ENCODE peak calls at places on chromosomes 16 and 17, in ten cellular contexts. P is endothelial cell; A is fibroblast of pulmonary artery; O is NCI-H460; Q is stimulated activated naive CD8-positive, alpha-beta T cell treated with anti-CD3 and anti-CD28 coated beads, Interleukin-15, Interleukin-2, amounts not matched to agents 100 U/mL and 50 U/mL, for 24 hours; V is Calu3; M is stimulated activated CD8-positive, alpha-beta memory T cell treated with anti-CD3 and anti-CD28 coated beads, Interleukin-4, amount 100 ng/mL, for 1 hour; E is neuronal stem cell; D is dermis microvascular lymphatic vessel endothelial cell; T is psoas muscle. I is an unnamed sample.

GRCh38 chr16:65480276-65480675 is 358.4 kb upstream of the CDH11 start:
- DNase-seq in O (no peak), M (no peak), P (no peak), A (no peak), V (no peak), Q (no peak), T (no peak), D (no peak), E (no peak), I (no peak)

GRCh38 chr17:63848834-63849689 is 6.6 kb upstream of the SMARCD2 start:
- DNase-seq in O (peak; percentile 91), Q (peak; percentile 98), E (peak; percentile 61), D (peak; percentile 88), M (peak; percentile 92), V (peak; percentile 92), T (peak; percentile 95), A (peak; percentile 95), P (peak; percentile 89), I (peak; percentile 95)

GRCh38 chr16:13896543-13897182 is 23.3 kb upstream of the ERCC4 start:
- DNase-seq in A (peak; percentile 8), D (no peak), M (no peak), T (no peak), V (peak; percentile 33), E (no peak), P (no peak), O (no peak), Q (no peak), I (no peak)

GRCh38 chr16:14151256-14152030 is 80.3 kb downstream of the MRTFB start:
- DNase-seq in M (no peak), P (no peak), O (no peak), Q (no peak), E (no peak), T (no peak), A (peak; percentile 47), V (no peak), D (no peak), I (peak; percentile 9)

GRCh38 chr17:45320349-45320930 is 3.6 kb upstream of the MAP3K14 start:
- DNase-seq in E (no peak), P (no peak), T (no peak), M (no peak), D (no peak), V (no peak), O (no peak), Q (no peak), A (no peak), I (no peak)

GRCh38 chr17:40727447-40728231 is 24.1 kb upstream of the KRT24 start:
- DNase-seq in E (no peak), P (no peak), Q (no peak), D (no peak), M (no peak), V (peak; percentile 56), T (no peak), A (peak; percentile 13), O (peak; percentile 58), I (no peak)

GRCh38 chr16:66656547-66656946 is 40.0 kb downstream of the CMTM4 start:
- DNase-seq in D (no peak), T (no peak), E (no peak), P (no peak), M (no peak), V (no peak), A (no peak), Q (no peak), O (no peak), I (no peak)

GRCh38 chr17:73401911-73402310 is 90.1 kb upstream of the CDC42EP4 start:
- DNase-seq in E (peak; percentile 24), A (peak; percentile 32), V (no peak), M (no peak), O (no peak), T (peak; percentile 53), D (peak; percentile 7), Q (no peak), P (peak; percentile 80), I (no peak)

GRCh38 chr17:1563786-1564613 is 1.4 kb upstream of the PITPNA start:
- DNase-seq in D (no peak), Q (no peak), P (no peak), O (no peak), V (no peak), T (no peak), A (no peak), E (no peak), M (no peak), I (no peak)

GRCh38 chr17:75869282-75870141 is 8.9 kb downstream of the TRIM47 start:
- DNase-seq in D (peak; percentile 91), Q (no peak), E (no peak), A (peak; percentile 79), V (peak; percentile 36), M (no peak), P (no peak), O (peak; percentile 84), T (peak; percentile 68), I (no peak)

GRCh38 chr17:39746145-39746461 is 8.4 kb downstream of the GRB7 start:
- DNase-seq in M (no peak), T (no peak), P (no peak), O (no peak), A (no peak), D (no peak), V (no peak), E (no peak), Q (no peak), I (no peak)

GRCh38 chr17:8289103-8289397 is 580 bp downstream of the RANGRF start:
- DNase-seq in A (no peak), Q (peak; percentile 89), M (no peak), E (no peak), D (no peak), V (no peak), T (peak; percentile 81), P (peak; percentile 74), O (no peak), I (no peak)

GRCh38 chr17:60130466-60130865 is 19.3 kb upstream of the CA4 start:
- DNase-seq in A (no peak), D (no peak), M (no peak), Q (no peak), P (no peak), E (no peak), O (no peak), T (no peak), V (no peak), I (no peak)

GRCh38 chr16:87936375-87937230 is at the start of gene CA5A:
- DNase-seq in E (no peak), Q (no peak), P (no peak), D (no peak), A (no peak), T (no peak), O (no peak), V (no peak), M (no peak), I (no peak)

GRCh38 chr16:85199069-85199725 is 86.9 kb upstream of the CIBAR2 start:
- DNase-seq in Q (no peak), O (no peak), T (no peak), V (no peak), E (no peak), A (no peak), D (no peak), P (no peak), M (no peak), I (no peak)

GRCh38 chr17:37518816-37519215 is 29.1 kb downstream of the DUSP14 start:
- DNase-seq in T (no peak), A (no peak), D (no peak), P (no peak), O (peak; percentile 16), M (no peak), E (no peak), V (no peak), Q (no peak), I (no peak)

GRCh38 chr16:11034005-11034404 is 89.6 kb downstream of the CLEC16A start:
- DNase-seq in E (no peak), D (no peak), M (no peak), Q (no peak), T (no peak), A (peak; percentile 93), O (no peak), P (no peak), V (no peak), I (no peak)

GRCh38 chr16:88302666-88303065 is 80.1 kb upstream of the ZNF469 start:
- DNase-seq in V (no peak), A (no peak), E (no peak), O (no peak), D (no peak), T (no peak), P (no peak), Q (no peak), M (no peak), I (no peak)

GRCh38 chr17:2830678-2831077 is 34.4 kb downstream of the RAP1GAP2 start:
- DNase-seq in P (no peak), O (no peak), E (no peak), Q (no peak), T (no peak), V (no peak), M (no peak), D (no peak), A (no peak), I (no peak)

GRCh38 chr17:50345443-50346312 is at the start of gene XYLT2:
- DNase-seq in Q (peak; percentile 93), A (peak; percentile 82), O (peak; percentile 79), E (peak; percentile 89), V (peak; percentile 98), M (peak; percentile 70), D (peak; percentile 89), P (peak; percentile 85), T (peak; percentile 90), I (peak; percentile 98)

GRCh38 chr16:23174622-23175021 is 7.9 kb upstream of the SCNN1G start:
- DNase-seq in T (no peak), A (peak; percentile 29), Q (no peak), O (peak; percentile 15), V (no peak), P (peak; percentile 29), D (peak; percentile 36), E (peak; percentile 14), M (no peak), I (no peak)

GRCh38 chr16:67150833-67151396 is at the start of gene B3GNT9:
- DNase-seq in O (no peak), P (no peak), V (peak; percentile 54), A (peak; percentile 71), M (no peak), E (no peak), D (peak; percentile 40), T (peak; percentile 78), Q (peak; percentile 49), I (no peak)

GRCh38 chr17:81601525-81602120 is 35.3 kb downstream of the NPLOC4 start:
- DNase-seq in T (no peak), D (peak; percentile 76), M (no peak), V (peak; percentile 55), P (peak; percentile 48), A (peak; percentile 86), E (peak; percentile 55), Q (peak; percentile 30), O (peak; percentile 61), I (peak; percentile 78)

I was measured in HEK293T.